ENCODE peak calls at places on chromosomes 3 and 15, in four cellular contexts. P, Q, H and S are unnamed samples.

GRCh38 chr3:4866841-4867240 is 112.4 kb upstream of the BHLHE40 start:
- DNase-seq in P (no peak), Q (no peak), H (no peak), S (no peak)

GRCh38 chr3:154095832-154096421 is 25.3 kb upstream of the ARHGEF26 start:
- DNase-seq in P (no peak), Q (no peak), H (no peak), S (peak)

GRCh38 chr3:12753275-12754028 is 5.6 kb downstream of the TMEM40 start:
- DNase-seq in P (no peak), Q (no peak), H (no peak), S (no peak)

GRCh38 chr3:98359993-98360675 is 6.5 kb downstream of the OR5K4 start:
- DNase-seq in P (no peak), Q (no peak), H (no peak), S (no peak)

GRCh38 chr15:33699691-33700447 is 268.4 kb upstream of the CHRM5 start:
- DNase-seq in P (no peak), Q (no peak), H (no peak), S (no peak)

GRCh38 chr3:79361748-79362378 is 405.9 kb downstream of the ROBO1 start:
- DNase-seq in P (no peak), Q (no peak), H (no peak), S (peak)

GRCh38 chr3:188948658-188949400 is 222.9 kb upstream of the TPRG1 start:
- DNase-seq in P (peak), Q (peak), H (no peak), S (peak)

GRCh38 chr3:62923092-62923491 is 47.9 kb upstream of the CADPS start:
- DNase-seq in P (no peak), Q (no peak), H (no peak), S (no peak)

GRCh38 chr15:39774688-39775267 is 7.9 kb downstream of the FSIP1 start:
- DNase-seq in P (no peak), Q (no peak), H (no peak), S (no peak)

GRCh38 chr15:57031605-57032004 is 113.2 kb downstream of the TCF12 start:
- DNase-seq in P (peak), Q (peak), H (no peak), S (no peak)

GRCh38 chr15:62087671-62088360 is 21.0 kb downstream of the C2CD4A start:
- DNase-seq in P (no peak), Q (no peak), H (no peak), S (no peak)

GRCh38 chr3:28171962-28172361 is 69.5 kb upstream of the CMC1 start:
- DNase-seq in P (no peak), Q (no peak), H (no peak), S (no peak)

GRCh38 chr3:39808467-39809180 is 785 bp upstream of the MYRIP start:
- DNase-seq in P (no peak), Q (no peak), H (no peak), S (no peak)

GRCh38 chr15:45121706-45122417 is 7.7 kb downstream of the DUOXA2 start:
- DNase-seq in P (no peak), Q (no peak), H (no peak), S (peak)

GRCh38 chr3:4492240-4493007 is 724 bp upstream of the ITPR1 start:
- DNase-seq in P (peak), Q (peak), H (peak), S (no peak)

GRCh38 chr15:23642413-23643044 is 5.1 kb downstream of the MAGEL2 start:
- DNase-seq in P (peak), Q (no peak), H (peak), S (peak)

GRCh38 chr3:110708166-110708565 is 363.4 kb upstream of the NECTIN3 start:
- DNase-seq in P (no peak), Q (no peak), H (no peak), S (no peak)

GRCh38 chr3:110711130-110711832 is 360.3 kb upstream of the NECTIN3 start:
- DNase-seq in P (no peak), Q (no peak), H (no peak), S (no peak)

GRCh38 chr3:110710156-110710555 is 361.5 kb upstream of the NECTIN3 start:
- DNase-seq in P (no peak), Q (no peak), H (no peak), S (no peak)

GRCh38 chr3:110710605-110711004 is 361.0 kb upstream of the NECTIN3 start:
- DNase-seq in P (no peak), Q (no peak), H (no peak), S (no peak)

DNA sequence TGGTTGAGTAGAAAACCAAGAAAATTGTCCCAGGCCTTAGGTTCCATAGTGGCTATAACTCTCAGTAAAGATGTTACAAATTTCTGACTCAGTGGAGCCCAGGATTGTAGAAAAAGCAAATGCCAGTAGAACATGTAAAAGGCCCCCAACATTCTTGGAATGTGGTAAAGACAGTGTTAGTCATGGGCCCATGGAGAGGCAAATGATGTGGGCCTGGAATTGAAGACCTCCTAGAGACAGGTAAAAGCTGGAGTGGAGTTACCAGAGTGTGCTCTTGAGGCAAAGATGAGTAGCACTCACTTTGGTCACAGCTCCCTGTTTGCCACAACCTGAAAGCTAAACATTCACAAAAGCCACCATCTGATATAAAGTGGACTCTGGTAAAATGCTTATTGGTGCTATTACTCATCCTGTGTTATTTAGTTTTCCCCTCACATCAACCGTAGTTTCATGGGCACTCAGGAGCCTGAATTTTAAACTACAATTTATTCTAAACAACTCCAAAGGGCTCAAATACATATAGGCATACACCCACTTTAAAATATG is 359.7 kb upstream of the NECTIN3 start:
- DNase-seq in P (no peak), Q (no peak), H (no peak), S (no peak)
- H3K27ac ChIP-seq in P (no peak), Q (no peak), H (no peak), S (no peak)

GRCh38 chr3:72890166-72890925 is 2.5 kb downstream of the GXYLT2 start:
- DNase-seq in P (no peak), Q (no peak), H (no peak), S (no peak)
- H3K4me3 ChIP-seq in P (peak), Q (no peak), H (no peak), S (peak)

DNA sequence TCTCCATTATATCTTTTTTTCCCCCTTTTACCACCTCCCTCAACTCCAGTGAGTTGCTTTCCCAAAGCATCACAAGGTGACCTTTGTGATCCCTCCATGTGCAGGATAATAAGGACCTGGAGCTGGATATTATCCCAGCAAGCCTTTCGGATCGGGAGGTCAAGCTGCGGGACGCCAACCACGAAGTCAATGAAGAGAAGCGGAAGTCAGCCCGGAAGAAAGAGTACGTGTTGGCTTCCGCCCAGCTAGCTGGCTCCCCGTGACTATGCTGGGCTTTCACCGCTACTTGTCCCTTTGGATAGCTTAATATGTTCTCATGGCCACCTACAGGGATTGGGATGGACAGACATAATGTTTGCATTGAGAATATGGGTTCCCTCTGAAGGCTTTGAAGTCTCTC is 273.7 kb upstream of the UMPS start:
- DNase-seq in P (no peak), Q (no peak), H (no peak), S (no peak)
- H3K27ac ChIP-seq in P (no peak), Q (no peak), H (no peak), S (no peak)

GRCh38 chr3:111073186-111073585 is 1.6 kb downstream of the NECTIN3 start:
- DNase-seq in P (no peak), Q (no peak), H (no peak), S (no peak)
- H3K4me3 ChIP-seq in P (peak), Q (peak), H (peak), S (peak)

GRCh38 chr3:141542202-141542959 is 55.6 kb downstream of the RASA2 start:
- DNase-seq in P (no peak), Q (no peak), H (no peak), S (no peak)

GRCh38 chr3:141540531-141540930 is 53.7 kb downstream of the RASA2 start:
- DNase-seq in P (no peak), Q (no peak), H (no peak), S (no peak)

GRCh38 chr3:141537866-141538265 is 51.0 kb downstream of the RASA2 start:
- DNase-seq in P (no peak), Q (no peak), H (no peak), S (no peak)

GRCh38 chr3:141539441-141540187 is 52.8 kb downstream of the RASA2 start:
- DNase-seq in P (no peak), Q (no peak), H (no peak), S (no peak)

DNA sequence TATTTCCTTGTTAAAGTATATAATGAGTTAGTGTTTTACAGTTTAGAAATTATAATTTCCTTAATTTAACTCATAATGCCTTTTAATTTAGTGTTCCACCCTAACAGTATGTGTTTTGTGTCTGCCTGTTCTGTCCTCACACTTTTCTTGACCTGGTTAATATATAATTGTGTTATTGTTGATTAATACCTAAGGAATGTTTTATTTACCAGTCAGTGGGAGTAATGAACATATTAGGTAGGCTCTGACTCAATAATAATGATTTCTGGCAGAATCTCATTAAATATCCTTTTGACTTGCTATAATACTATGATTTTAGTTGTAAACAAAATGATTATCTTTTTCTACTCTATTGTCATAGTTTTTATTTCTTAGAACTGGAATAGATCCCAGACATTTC is 51.7 kb downstream of the RASA2 start:
- DNase-seq in P (no peak), Q (no peak), H (no peak), S (no peak)
- H3K27ac ChIP-seq in P (no peak), Q (no peak), H (no peak), S (no peak)